ENCODE peak calls at places on chromosomes 6 and 20, in eight cellular contexts. M is stomach, Y is SJSA1, B is choroid plexus epithelial cell, X is suprapubic skin, I is breast epithelium, N is spleen, A is H1. F is an unnamed sample.

GRCh38 chr6:8908638-8909037 is 473.3 kb upstream of the SLC35B3 start:
- DNase-seq in M (no peak), Y (no peak), B (no peak), X (no peak), I (no peak), N (no peak), A (no peak), F (no peak)

GRCh38 chr6:25017932-25018581 is 82.3 kb upstream of the RIPOR2 start:
- DNase-seq in M (peak), Y (no peak), B (peak), X (no peak), I (peak), N (peak), A (peak), F (peak)

GRCh38 chr6:94956910-94957309 is 620.4 kb upstream of the MANEA start:
- DNase-seq in M (no peak), Y (no peak), B (no peak), X (no peak), I (no peak), N (no peak), A (no peak), F (no peak)

GRCh38 chr6:20916081-20916480 is 381.8 kb downstream of the CDKAL1 start:
- DNase-seq in M (no peak), Y (no peak), B (peak), X (no peak), I (no peak), N (no peak), A (no peak), F (no peak)

GRCh38 chr6:14798594-14798982 is 447.3 kb upstream of the JARID2 start:
- DNase-seq in M (no peak), Y (no peak), B (no peak), X (no peak), I (no peak), N (no peak), A (no peak), F (no peak)

GRCh38 chr6:161437851-161438250 is 164.0 kb upstream of the AGPAT4 start:
- DNase-seq in M (no peak), Y (no peak), B (no peak), X (no peak), I (no peak), N (no peak), A (no peak), F (no peak)

GRCh38 chr6:170201361-170201760 is 89.5 kb downstream of the DLL1 start:
- DNase-seq in M (no peak), Y (no peak), B (no peak), X (no peak), I (peak), N (no peak), A (peak), F (no peak)

GRCh38 chr6:147503587-147503986 is 4.9 kb upstream of the SAMD5 start:
- DNase-seq in M (no peak), Y (no peak), B (no peak), X (no peak), I (no peak), N (no peak), A (peak), F (peak)

GRCh38 chr6:53986721-53987526 is 124.3 kb upstream of the MLIP start:
- DNase-seq in M (no peak), Y (no peak), B (peak), X (no peak), I (no peak), N (no peak), A (no peak), F (no peak)

GRCh38 chr6:24205020-24205492 is 79.0 kb downstream of the NRSN1 start:
- DNase-seq in M (no peak), Y (peak), B (peak), X (no peak), I (no peak), N (no peak), A (no peak), F (no peak)

GRCh38 chr20:8667306-8667705 is 401.6 kb upstream of the PLCB4 start:
- DNase-seq in M (no peak), Y (no peak), B (no peak), X (no peak), I (no peak), N (no peak), A (no peak), F (no peak)

GRCh38 chr6:161480416-161481165 is 206.7 kb upstream of the AGPAT4 start:
- DNase-seq in M (no peak), Y (no peak), B (no peak), X (no peak), I (no peak), N (no peak), A (no peak), F (no peak)

GRCh38 chr6:93048381-93048780 is 371.0 kb downstream of the EPHA7 start:
- DNase-seq in M (no peak), Y (no peak), B (no peak), X (no peak), I (no peak), N (no peak), A (no peak), F (peak)

GRCh38 chr20:38111366-38112232 is 53.5 kb downstream of the TGM2 start:
- DNase-seq in M (no peak), Y (no peak), B (no peak), X (no peak), I (no peak), N (no peak), A (peak), F (no peak)

GRCh38 chr20:4949833-4950178 is 51.5 kb downstream of the SLC23A2 start:
- DNase-seq in M (no peak), Y (no peak), B (peak), X (no peak), I (no peak), N (no peak), A (no peak), F (no peak)

GRCh38 chr6:40485300-40485699 is 101.9 kb downstream of the LRFN2 start:
- DNase-seq in M (no peak), Y (no peak), B (no peak), X (no peak), I (no peak), N (peak), A (no peak), F (no peak)

GRCh38 chr6:84089552-84089951 is 56.0 kb downstream of the MRAP2 start:
- DNase-seq in M (no peak), Y (no peak), B (no peak), X (no peak), I (no peak), N (no peak), A (no peak), F (no peak)

GRCh38 chr20:227439-228105 is 514 bp downstream of the DEFB129 start:
- DNase-seq in M (no peak), Y (no peak), B (no peak), X (no peak), I (no peak), N (no peak), A (no peak), F (no peak)

GRCh38 chr20:1125266-1125665 is 6.9 kb downstream of the PSMF1 start:
- DNase-seq in M (no peak), Y (no peak), B (no peak), X (no peak), I (no peak), N (no peak), A (no peak), F (no peak)

DNA sequence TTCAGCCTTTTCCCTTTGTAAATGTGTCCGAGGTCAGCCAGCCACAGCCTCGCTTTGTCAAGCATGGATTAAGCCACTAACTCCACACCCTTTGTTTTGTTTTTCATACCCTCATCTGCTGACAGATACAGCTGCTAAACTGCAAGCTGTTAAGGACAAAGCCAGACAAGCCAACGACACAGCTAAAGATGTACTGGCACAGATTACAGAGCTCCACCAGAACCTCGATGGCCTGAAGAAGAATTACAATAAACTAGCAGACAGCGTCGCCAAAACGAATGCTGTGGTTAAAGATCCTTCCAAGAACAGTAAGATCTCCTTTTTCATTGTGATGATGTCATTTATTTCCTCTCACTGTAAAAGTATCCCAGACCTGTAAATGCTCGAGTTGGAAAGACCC is 269.3 kb downstream of the ARHGAP18 start:
- DNase-seq in M (no peak), Y (peak), B (peak), X (no peak), I (no peak), N (no peak), A (no peak), F (peak)
- H3K4me3 ChIP-seq in M (no peak), Y (no peak), B (no peak), X (no peak), I (no peak), N (no peak), A (no peak), F (no peak)

GRCh38 chr6:17935188-17936149 is 52.0 kb downstream of the KIF13A start:
- DNase-seq in M (no peak), Y (no peak), B (no peak), X (no peak), I (no peak), N (no peak), A (no peak), F (no peak)
- H3K4me3 ChIP-seq in M (no peak), Y (no peak), B (no peak), X (no peak), I (no peak), N (no peak), A (no peak), F (no peak)

GRCh38 chr6:75283907-75284284 is 696 bp downstream of the TMEM30A start:
- DNase-seq in M (no peak), Y (no peak), B (no peak), X (no peak), I (no peak), N (peak), A (no peak), F (no peak)

GRCh38 chr6:75280131-75280855 is 4.3 kb downstream of the TMEM30A start:
- DNase-seq in M (no peak), Y (no peak), B (peak), X (no peak), I (no peak), N (no peak), A (no peak), F (no peak)

GRCh38 chr6:75282706-75283105 is 1.9 kb downstream of the TMEM30A start:
- DNase-seq in M (no peak), Y (no peak), B (no peak), X (no peak), I (no peak), N (no peak), A (no peak), F (no peak)

GRCh38 chr6:75279418-75279817 is 5.2 kb downstream of the TMEM30A start:
- DNase-seq in M (no peak), Y (no peak), B (no peak), X (no peak), I (no peak), N (no peak), A (no peak), F (no peak)

DNA sequence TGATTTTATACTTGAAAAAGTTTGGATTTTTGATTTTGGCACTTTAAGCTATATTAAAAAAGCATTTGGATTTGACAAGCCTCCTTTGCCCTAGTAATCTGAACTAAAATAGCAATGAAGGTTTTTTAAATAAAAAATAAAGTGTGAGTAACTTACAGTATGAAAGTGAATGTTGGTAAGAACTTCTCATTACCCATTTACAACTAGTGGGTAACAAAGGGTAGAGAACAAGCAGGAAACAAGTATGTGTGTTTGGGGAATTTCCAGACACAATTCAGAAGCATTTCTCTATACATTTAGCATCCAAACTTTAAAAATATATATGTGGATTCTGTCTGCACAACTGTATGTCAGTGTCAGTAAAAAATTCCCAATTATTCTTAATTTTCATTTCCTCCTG is 2.9 kb downstream of the TMEM30A start:
- DNase-seq in M (no peak), Y (no peak), B (no peak), X (no peak), I (no peak), N (no peak), A (no peak), F (no peak)
- H3K4me3 ChIP-seq in M (peak), Y (no peak), B (peak), X (no peak), I (no peak), N (no peak), A (peak), F (no peak)

DNA sequence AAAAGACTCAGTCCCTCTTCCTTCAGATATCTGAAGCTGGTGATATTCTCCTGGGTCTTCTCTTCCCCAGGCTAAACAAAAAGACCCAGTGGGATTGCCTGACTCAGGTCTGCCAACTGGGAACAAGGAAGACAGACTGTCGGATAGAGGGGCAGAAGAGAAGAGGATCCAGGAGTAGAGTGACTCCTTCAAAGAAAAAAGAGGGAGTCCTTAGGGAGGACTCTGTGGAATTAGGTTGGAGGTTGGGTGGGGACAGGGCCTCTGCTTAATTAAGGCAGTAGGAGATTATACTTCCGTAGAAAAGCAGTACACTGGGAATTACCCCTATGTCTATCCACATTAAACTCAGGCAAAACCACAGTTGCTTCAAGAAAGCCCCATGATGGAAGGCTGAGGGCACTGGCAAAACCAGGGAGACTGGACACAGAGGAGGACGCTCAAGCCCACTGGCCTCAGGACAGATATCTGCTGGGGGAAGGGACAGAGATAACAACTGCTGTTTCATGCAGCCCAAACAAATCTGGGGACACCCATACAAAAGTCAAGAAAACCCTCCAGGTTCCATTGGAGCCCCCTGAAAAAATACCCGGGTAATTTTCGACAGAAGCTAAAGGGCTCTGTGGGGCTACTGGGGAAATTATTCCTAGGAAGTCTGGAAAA is 5.7 kb downstream of the BCL2L1 start:
- DNase-seq in M (no peak), Y (no peak), B (no peak), X (no peak), I (no peak), N (peak), A (no peak), F (no peak)
- H3K4me3 ChIP-seq in M (peak), Y (no peak), B (no peak), X (peak), I (peak), N (no peak), A (no peak), F (no peak)

GRCh38 chr6:104684911-104685415 is 174.8 kb downstream of the HACE1 start:
- DNase-seq in M (no peak), Y (no peak), B (no peak), X (no peak), I (no peak), N (no peak), A (no peak), F (no peak)
- H3K4me3 ChIP-seq in M (no peak), Y (no peak), B (no peak), X (no peak), I (no peak), N (no peak), A (no peak), F (no peak)

DNA sequence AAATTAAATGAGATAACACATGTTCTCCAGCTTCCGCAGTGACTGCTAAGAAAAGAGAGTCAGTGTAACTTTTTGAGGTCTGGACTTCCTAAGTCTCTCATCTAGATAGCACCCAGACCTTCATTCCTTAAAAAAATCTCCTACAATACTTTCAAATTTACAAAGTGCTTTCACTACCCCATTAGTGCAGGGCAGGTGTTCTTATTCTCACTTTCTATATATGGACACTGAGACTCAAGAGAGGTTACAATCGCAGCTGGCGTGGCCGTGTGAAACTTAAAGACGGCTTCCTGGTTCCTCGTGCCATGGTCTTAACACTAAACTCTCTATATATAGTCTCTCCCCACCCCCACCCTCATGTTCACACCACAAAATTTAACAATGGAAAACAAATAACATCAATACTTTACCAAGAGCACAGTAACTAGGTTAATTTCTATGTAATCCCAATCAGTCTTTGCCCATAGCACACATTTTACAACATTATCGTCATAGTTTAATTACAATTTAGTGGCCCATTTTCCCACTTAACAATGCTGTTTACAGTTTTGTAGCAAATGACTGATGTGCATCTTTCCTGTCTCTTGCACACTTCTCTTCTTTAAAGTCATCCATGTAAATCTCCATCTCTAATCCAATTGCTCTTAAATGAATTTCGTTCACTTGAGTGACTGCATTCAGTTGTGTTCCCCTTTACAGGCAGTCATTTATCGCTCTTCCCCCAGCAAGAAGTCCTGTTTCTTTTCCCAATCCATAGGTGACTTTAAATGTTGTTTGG is 78.8 kb upstream of the ARID1B start:
- DNase-seq in M (no peak), Y (no peak), B (no peak), X (no peak), I (no peak), N (peak), A (no peak), F (no peak)
- H3K4me3 ChIP-seq in M (no peak), Y (no peak), B (no peak), X (no peak), I (no peak), N (no peak), A (no peak), F (no peak)

GRCh38 chr6:150126641-150127291 is 16.1 kb upstream of the PPP1R14C start:
- DNase-seq in M (no peak), Y (no peak), B (no peak), X (no peak), I (no peak), N (no peak), A (no peak), F (no peak)
- H3K4me3 ChIP-seq in M (no peak), Y (no peak), B (no peak), X (no peak), I (no peak), N (no peak), A (no peak), F (no peak)

GRCh38 chr20:31811796-31812728 is 7.1 kb upstream of the MYLK2 start:
- DNase-seq in M (no peak), Y (peak), B (peak), X (no peak), I (no peak), N (no peak), A (no peak), F (no peak)
- H3K4me3 ChIP-seq in M (no peak), Y (no peak), B (no peak), X (no peak), I (no peak), N (no peak), A (no peak), F (no peak)